ENCODE peak calls at places on chromosomes 1 and 21, in four cellular contexts. F, Q, L and K are unnamed samples.

GRCh38 chr1:15765495-15766194 is 7.0 kb downstream of the FBLIM1 start:
- DNase-seq in Q (no peak), F (no peak), L (peak; percentile 97), K (no peak)

GRCh38 chr1:241586905-241587532 is 53.1 kb downstream of the CHML start:
- DNase-seq in L (peak; percentile 27), F (no peak), Q (peak; percentile 51), K (no peak)

GRCh38 chr1:153626929-153627796 is at the start of gene S100A13:
- DNase-seq in Q (peak; percentile 84), L (peak; percentile 94), F (peak; percentile 67), K (peak; percentile 95)

GRCh38 chr1:18940303-18941020 is 16.0 kb downstream of the IFFO2 start:
- DNase-seq in L (no peak), Q (no peak), F (no peak), K (no peak)

GRCh38 chr1:91427741-91428140 is 23.1 kb upstream of the HFM1 start:
- DNase-seq in F (no peak), Q (no peak), L (no peak), K (no peak)

GRCh38 chr1:49333946-49334345 is 557.3 kb upstream of the BEND5 start:
- DNase-seq in Q (no peak), F (no peak), L (peak; percentile 14), K (no peak)

GRCh38 chr1:8871539-8871935 is 6.9 kb downstream of the ENO1 start:
- DNase-seq in Q (no peak), F (no peak), L (no peak), K (no peak)

GRCh38 chr1:59686170-59686569 is 128.6 kb upstream of the HOOK1 start:
- DNase-seq in Q (no peak), F (no peak), L (no peak), K (no peak)

GRCh38 chr1:172003766-172004530 is 162.7 kb downstream of the DNM3 start:
- DNase-seq in Q (no peak), F (no peak), L (peak; percentile 27), K (no peak)

GRCh38 chr1:235954306-235955283 is 87.9 kb upstream of the LYST start:
- DNase-seq in Q (no peak), L (peak; percentile 26), F (peak; percentile 85), K (no peak)

GRCh38 chr1:15442119-15442518 is 3.9 kb downstream of the CTRC start:
- DNase-seq in Q (no peak), F (no peak), L (no peak), K (no peak)

GRCh38 chr1:221439008-221439733 is 302.7 kb downstream of the DUSP10 start:
- DNase-seq in Q (peak; percentile 26), F (no peak), L (peak; percentile 92), K (no peak)

GRCh38 chr1:237386362-237387143 is 344.6 kb downstream of the RYR2 start:
- DNase-seq in L (peak; percentile 12), F (peak; percentile 49), Q (no peak), K (peak; percentile 51)

GRCh38 chr21:43361493-43362296 is 65.2 kb downstream of the SIK1 start:
- DNase-seq in L (no peak), F (peak; percentile 89), Q (peak; percentile 45), K (no peak)

GRCh38 chr1:246065592-246065991 is 441.5 kb downstream of the SMYD3 start:
- DNase-seq in L (no peak), Q (no peak), F (no peak), K (peak; percentile 8)

GRCh38 chr1:204946640-204947039 is 76.0 kb downstream of the NFASC start:
- DNase-seq in L (no peak), Q (no peak), F (no peak), K (no peak)

GRCh38 chr1:37157634-37158033 is 123.3 kb upstream of the GRIK3 start:
- DNase-seq in L (no peak), F (no peak), Q (no peak), K (no peak)

GRCh38 chr1:21935891-21936365 is 1.2 kb downstream of the HSPG2 start:
- DNase-seq in Q (no peak), F (no peak), L (no peak), K (peak; percentile 37)

GRCh38 chr1:244076740-244077139 is 25.7 kb downstream of the ZBTB18 start:
- DNase-seq in L (no peak), Q (no peak), F (no peak), K (no peak)

GRCh38 chr1:152525080-152525641 is 10.9 kb downstream of the CRCT1 start:
- DNase-seq in F (no peak), L (no peak), Q (no peak), K (no peak)

GRCh38 chr1:97691325-97691724 is 229.5 kb downstream of the DPYD start:
- DNase-seq in F (no peak), L (no peak), Q (no peak), K (no peak)

GRCh38 chr1:68324316-68324715 is 92.0 kb upstream of the WLS start:
- DNase-seq in L (no peak), F (no peak), Q (no peak), K (no peak)

GRCh38 chr1:241475688-241476087 is 43.9 kb downstream of the FH start:
- DNase-seq in Q (no peak), L (peak; percentile 6), F (no peak), K (no peak)

DNA sequence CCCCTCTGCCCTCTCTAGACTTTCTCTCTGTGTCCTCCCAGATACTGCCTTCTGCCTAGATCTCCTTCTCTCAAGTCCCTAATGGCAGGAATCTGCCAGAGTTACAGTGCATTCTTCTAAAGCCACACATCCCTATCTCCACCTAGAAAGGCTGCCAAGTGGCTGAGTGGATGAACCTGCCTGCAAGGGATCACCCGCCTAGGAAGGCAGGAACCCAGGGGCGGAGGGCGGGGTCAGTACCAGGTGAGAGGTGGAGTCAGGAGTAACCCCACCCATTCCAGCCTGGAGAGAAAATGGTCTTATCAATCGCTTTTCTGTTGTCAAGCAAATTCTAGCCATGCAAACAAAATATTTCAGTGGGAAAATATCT is 60.8 kb downstream of the BCAR3 start:
- DNase-seq in L (peak; percentile 74), Q (no peak), F (no peak), K (no peak)
- H3K4me1 ChIP-seq in L (peaks cover 48% of the 10 kb centered on the region), Q (peaks cover 16% of the 10 kb centered on the region), F (peaks cover 14% of the 10 kb centered on the region), K (peaks cover 12% of the 10 kb centered on the region)

GRCh38 chr1:247193958-247194357 is 22.1 kb upstream of the ZNF124 start:
- DNase-seq in L (no peak), Q (no peak), F (no peak), K (no peak)

GRCh38 chr1:247184254-247184653 is 12.4 kb upstream of the ZNF124 start:
- DNase-seq in L (no peak), Q (no peak), F (no peak), K (no peak)

DNA sequence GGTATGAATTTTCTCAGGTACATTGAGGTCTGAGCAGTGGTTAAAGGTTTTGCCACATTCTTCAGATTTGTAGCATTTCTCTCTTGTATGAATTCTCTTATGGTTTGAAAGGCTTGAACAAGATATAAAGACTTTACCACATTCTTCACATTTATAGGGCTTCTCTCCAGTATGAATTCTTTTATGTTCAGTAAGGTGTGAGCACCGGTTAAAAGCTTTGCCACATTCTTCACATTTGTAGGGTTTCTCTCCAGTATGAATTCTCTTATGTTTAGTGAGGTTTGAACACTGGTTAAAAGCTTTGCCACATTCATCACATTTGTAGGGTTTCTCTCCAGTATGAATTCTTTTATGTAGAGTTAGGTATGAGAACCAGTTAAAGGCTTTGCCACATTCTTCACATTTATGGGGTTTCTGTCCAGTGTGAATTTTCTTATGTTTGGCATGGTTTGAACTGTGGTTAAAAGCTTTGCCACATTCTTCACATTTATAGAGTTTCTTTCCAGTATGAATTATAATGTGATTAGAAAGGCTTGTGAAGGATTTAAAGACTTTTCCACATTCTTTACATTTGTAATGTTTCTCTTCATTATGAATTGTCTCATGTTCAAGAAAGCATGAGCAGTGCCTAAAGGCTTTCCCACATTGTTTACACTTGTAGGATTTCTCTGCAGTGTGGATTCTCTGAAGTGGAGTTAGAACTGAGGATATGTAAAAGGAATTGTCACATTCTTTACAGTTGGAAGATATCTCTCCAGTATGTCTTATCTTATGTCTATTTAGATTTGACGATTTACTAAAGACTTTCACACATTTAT is 18.4 kb upstream of the ZNF124 start:
- DNase-seq in L (no peak), Q (no peak), F (no peak), K (no peak)
- H3K9me3 ChIP-seq in L (no peaks in the 10 kb centered on the region), Q (peaks cover 41% of the 10 kb centered on the region), F (peaks cover 47% of the 10 kb centered on the region), K (peaks cover 13% of the 10 kb centered on the region)

GRCh38 chr1:24775348-24775747 is 30.1 kb downstream of the CLIC4 start:
- DNase-seq in Q (no peak), F (no peak), L (no peak), K (no peak)
- H3K4me1 ChIP-seq in Q (peaks cover 8% of the 10 kb centered on the region), F (peaks cover 34% of the 10 kb centered on the region), L (no peaks in the 10 kb centered on the region), K (peaks cover 53% of the 10 kb centered on the region)

GRCh38 chr1:2989976-2990375 is 31.3 kb upstream of the ACTRT2 start:
- DNase-seq in Q (no peak), F (no peak), L (no peak), K (peak; percentile 1)
- H3K9me3 ChIP-seq in Q (no peaks in the 10 kb centered on the region), F (peaks cover 9% of the 10 kb centered on the region), L (no peaks in the 10 kb centered on the region), K (peaks cover 4% of the 10 kb centered on the region)

GRCh38 chr1:3403388-3404179 is 50.9 kb upstream of the ARHGEF16 start:
- DNase-seq in Q (no peak), F (peak; percentile 5), L (no peak), K (no peak)
- H3K4me1 ChIP-seq in Q (no peaks in the 10 kb centered on the region), F (no peaks in the 10 kb centered on the region), L (no peaks in the 10 kb centered on the region), K (no peaks in the 10 kb centered on the region)

GRCh38 chr21:30779269-30779668 is 24.0 kb upstream of the KRTAP21-1 start:
- DNase-seq in F (no peak), Q (no peak), L (no peak), K (no peak)
- H3K9me3 ChIP-seq in F (no peaks in the 10 kb centered on the region), Q (no peaks in the 10 kb centered on the region), L (no peaks in the 10 kb centered on the region), K (peaks cover 3% of the 10 kb centered on the region)

GRCh38 chr21:45393833-45394638 is 10.9 kb upstream of the COL18A1 start:
- DNase-seq in L (no peak), Q (no peak), F (no peak), K (no peak)
- H3K4me1 ChIP-seq in L (no peaks in the 10 kb centered on the region), Q (no peaks in the 10 kb centered on the region), F (no peaks in the 10 kb centered on the region), K (no peaks in the 10 kb centered on the region)

DNA sequence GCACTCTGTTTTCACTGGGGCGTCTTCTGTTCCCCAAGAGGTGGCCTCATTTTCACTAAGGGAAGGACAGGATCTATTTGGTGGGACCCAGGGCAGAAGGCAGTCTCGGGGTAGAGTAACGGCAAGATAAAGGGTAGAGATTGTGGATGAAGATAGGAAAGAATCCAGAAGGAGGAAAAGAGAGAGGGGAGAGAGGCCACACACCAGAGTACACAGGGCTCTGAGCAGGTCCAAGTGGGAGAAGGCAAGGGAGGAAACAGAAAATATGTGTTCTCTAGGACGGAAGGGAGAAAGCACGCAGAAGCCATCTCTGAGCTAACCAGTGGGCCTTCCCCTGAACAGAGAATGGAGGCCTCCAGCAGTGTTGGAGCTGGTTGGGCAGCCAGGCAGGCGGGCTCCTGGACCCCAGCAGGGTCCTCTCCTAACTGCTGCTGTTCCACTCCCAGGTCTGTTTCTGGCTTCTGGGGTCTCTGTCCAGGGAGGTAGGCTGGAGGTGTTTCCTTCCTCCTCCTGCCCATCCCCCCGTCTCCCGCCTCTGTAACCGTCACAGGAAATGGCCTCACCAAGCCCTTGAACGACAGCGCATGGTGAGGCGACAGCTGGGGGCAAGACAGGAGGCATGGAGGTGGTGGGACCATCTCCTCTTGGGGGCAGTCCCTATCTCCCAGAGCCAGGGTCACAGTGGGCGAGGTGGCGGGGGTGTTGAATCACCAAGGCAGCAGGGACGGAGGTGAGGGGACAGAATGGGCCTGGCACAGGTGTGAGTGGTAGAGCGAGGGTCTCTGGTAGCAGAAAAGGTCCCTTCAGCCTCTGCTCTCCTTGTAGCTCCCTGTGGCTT is 649 bp downstream of the PTPN7 start:
- DNase-seq in L (no peak), Q (no peak), F (peak; percentile 76), K (no peak)
- H3K9me3 ChIP-seq in L (no peaks in the 10 kb centered on the region), Q (no peaks in the 10 kb centered on the region), F (no peaks in the 10 kb centered on the region), K (no peaks in the 10 kb centered on the region)